ENCODE peak calls at places on chromosome 4, in eight cellular contexts. Q, B, Y, W, G, F, N and J are unnamed samples.

GRCh38 chr4:84691170-84691691 is 108.3 kb downstream of the CDS1 start:
- DNase-seq in Q (peak; percentile 89), B (no peak), Y (no peak), W (no peak), G (peak; percentile 64), F (no peak), N (no peak), J (no peak)

GRCh38 chr4:6123116-6123515 is 77.2 kb downstream of the JAKMIP1 start:
- DNase-seq in Q (no peak), B (no peak), Y (no peak), W (no peak), G (no peak), F (no peak), N (no peak), J (no peak)

GRCh38 chr4:170030121-170030520 is 3.9 kb upstream of the MFAP3L start:
- DNase-seq in Q (no peak), B (no peak), Y (no peak), W (no peak), G (no peak), F (no peak), N (no peak), J (no peak)

GRCh38 chr4:66501986-66502385 is 831.7 kb upstream of the EPHA5 start:
- DNase-seq in Q (no peak), B (no peak), Y (no peak), W (no peak), G (no peak), F (no peak), N (no peak), J (no peak)

GRCh38 chr4:5801696-5802095 is 90.7 kb downstream of the EVC start:
- DNase-seq in Q (no peak), B (no peak), Y (no peak), W (no peak), G (no peak), F (no peak), N (no peak), J (no peak)

GRCh38 chr4:4914059-4914820 is 54.8 kb downstream of the MSX1 start:
- DNase-seq in Q (no peak), B (no peak), Y (no peak), W (no peak), G (no peak), F (no peak), N (no peak), J (no peak)

GRCh38 chr4:1727117-1728031 is 6.1 kb downstream of the TACC3 start:
- DNase-seq in Q (peak; percentile 39), B (no peak), Y (no peak), W (no peak), G (no peak), F (no peak), N (no peak), J (no peak)

GRCh38 chr4:117134386-117134785 is 49.0 kb upstream of the TRAM1L1 start:
- DNase-seq in Q (peak; percentile 43), B (no peak), Y (peak; percentile 0), W (no peak), G (peak; percentile 59), F (no peak), N (peak; percentile 16), J (peak; percentile 37)

GRCh38 chr4:98434816-98435215 is 173.6 kb downstream of the RAP1GDS1 start:
- DNase-seq in Q (no peak), B (no peak), Y (no peak), W (no peak), G (no peak), F (no peak), N (no peak), J (no peak)

GRCh38 chr4:82429728-82430192 is 502 bp downstream of the HNRNPDL start:
- DNase-seq in Q (no peak), B (no peak), Y (no peak), W (no peak), G (peak; percentile 72), F (peak; percentile 58), N (peak; percentile 37), J (peak; percentile 29)

GRCh38 chr4:110944501-110944900 is 321.6 kb upstream of the PITX2 start:
- DNase-seq in Q (no peak), B (no peak), Y (no peak), W (no peak), G (no peak), F (no peak), N (no peak), J (no peak)

GRCh38 chr4:158588777-158589176 is 67.1 kb downstream of the RXFP1 start:
- DNase-seq in Q (no peak), B (no peak), Y (no peak), W (no peak), G (no peak), F (no peak), N (no peak), J (no peak)

GRCh38 chr4:154030747-154031146 is 241.9 kb upstream of the SFRP2 start:
- DNase-seq in Q (peak; percentile 68), B (no peak), Y (no peak), W (no peak), G (no peak), F (no peak), N (no peak), J (no peak)

GRCh38 chr4:89307446-89308160 is at the start of gene GPRIN3:
- DNase-seq in Q (no peak), B (no peak), Y (peak; percentile 78), W (peak; percentile 57), G (no peak), F (peak; percentile 57), N (peak; percentile 24), J (peak; percentile 62)

GRCh38 chr4:123232439-123232838 is 164.2 kb upstream of the SPRY1 start:
- DNase-seq in Q (no peak), B (no peak), Y (no peak), W (no peak), G (no peak), F (no peak), N (no peak), J (no peak)